ENCODE peak calls at places on chromosome 1, in nine cellular contexts. S, J, O, Z, P, K, L, V and X are unnamed samples.

GRCh38 chr1:177282976-177283375 is 112.2 kb downstream of the BRINP2 start:
- DNase-seq in S (no peak), J (no peak), O (no peak), Z (no peak), P (no peak), K (no peak), L (no peak), V (no peak), X (no peak)

GRCh38 chr1:183302452-183303324 is 115.5 kb downstream of the NMNAT2 start:
- DNase-seq in S (no peak), J (no peak), O (no peak), Z (no peak), P (no peak), K (no peak), L (no peak), V (no peak), X (no peak)

GRCh38 chr1:35222322-35223108 is 29.6 kb upstream of the SFPQ start:
- DNase-seq in S (no peak), J (no peak), O (peak), Z (no peak), P (no peak), K (no peak), L (no peak), V (no peak), X (no peak)

GRCh38 chr1:56255516-56256181 is 323.7 kb downstream of the PLPP3 start:
- DNase-seq in S (peak), J (no peak), O (peak), Z (no peak), P (no peak), K (no peak), L (no peak), V (no peak), X (no peak)

GRCh38 chr1:245046764-245047163 is 108.0 kb upstream of the KIF26B start:
- DNase-seq in S (no peak), J (no peak), O (no peak), Z (no peak), P (no peak), K (peak), L (no peak), V (no peak), X (no peak)

GRCh38 chr1:12501661-12502060 is 116.3 kb downstream of the DHRS3 start:
- DNase-seq in S (no peak), J (no peak), O (no peak), Z (no peak), P (no peak), K (no peak), L (no peak), V (no peak), X (no peak)

GRCh38 chr1:170225735-170226524 is 80.2 kb downstream of the NTMT2 start:
- DNase-seq in S (no peak), J (no peak), O (peak), Z (no peak), P (no peak), K (no peak), L (no peak), V (no peak), X (no peak)

GRCh38 chr1:30852026-30852425 is 56.5 kb downstream of the SDC3 start:
- DNase-seq in S (no peak), J (no peak), O (no peak), Z (peak), P (no peak), K (no peak), L (no peak), V (no peak), X (no peak)

GRCh38 chr1:234629026-234629425 is 19.0 kb upstream of the IRF2BP2 start:
- DNase-seq in S (no peak), J (no peak), O (no peak), Z (no peak), P (no peak), K (no peak), L (no peak), V (no peak), X (no peak)

GRCh38 chr1:203751051-203751450 is 13.9 kb upstream of the LAX1 start:
- DNase-seq in S (no peak), J (no peak), O (no peak), Z (no peak), P (no peak), K (no peak), L (no peak), V (no peak), X (no peak)

GRCh38 chr1:9261496-9261895 is 26.9 kb downstream of the H6PD start:
- DNase-seq in S (no peak), J (no peak), O (no peak), Z (no peak), P (no peak), K (no peak), L (no peak), V (no peak), X (no peak)

GRCh38 chr1:8746554-8746953 is 70.9 kb downstream of the RERE start:
- DNase-seq in S (no peak), J (no peak), O (no peak), Z (no peak), P (no peak), K (no peak), L (no peak), V (no peak), X (no peak)